ENCODE peak calls at places on chromosomes 12 and 14, in six cellular contexts. S is right cardiac atrium, X is T-cell, J is uterus, H is islet precursor cell, N is NCI-H1092. P is an unnamed sample.

GRCh38 chr12:81077329-81077685 is 572 bp upstream of the ACSS3 start:
- DNase-seq in S (peak; percentile 73), X (no peak), J (peak; percentile 49), H (peak; percentile 95), N (no peak), P (no peak)

GRCh38 chr14:90409209-90409730 is 12.4 kb downstream of the CALM1 start:
- DNase-seq in S (peak; percentile 83), X (no peak), J (peak; percentile 78), H (no peak), N (no peak), P (no peak)

GRCh38 chr14:75806247-75806876 is 145.3 kb downstream of the TTLL5 start:
- DNase-seq in S (no peak), X (no peak), J (no peak), H (no peak), N (no peak), P (no peak)

GRCh38 chr12:109717390-109718357 is 4.0 kb downstream of the FAM222A start:
- DNase-seq in S (no peak), X (no peak), J (no peak), H (peak; percentile 61), N (no peak), P (no peak)

GRCh38 chr12:53062977-53063707 is 13.3 kb downstream of the TNS2 start:
- DNase-seq in S (peak; percentile 64), X (no peak), J (peak; percentile 24), H (no peak), N (no peak), P (no peak)

GRCh38 chr12:2306012-2306411 is 253.2 kb downstream of the CACNA1C start:
- DNase-seq in S (no peak), X (no peak), J (no peak), H (peak; percentile 68), N (peak; percentile 14), P (no peak)

GRCh38 chr12:104458645-104459555 is 2.2 kb downstream of the CHST11 start:
- DNase-seq in S (peak; percentile 67), X (no peak), J (no peak), H (peak; percentile 77), N (no peak), P (no peak)

GRCh38 chr14:31387091-31387490 is 33.3 kb downstream of the HEATR5A start:
- DNase-seq in S (no peak), X (no peak), J (no peak), H (no peak), N (no peak), P (no peak)

GRCh38 chr14:66717571-66718140 is 209.7 kb downstream of the GPHN start:
- DNase-seq in S (peak; percentile 42), X (no peak), J (no peak), H (no peak), N (no peak), P (no peak)

GRCh38 chr12:42236017-42236416 is 2.0 kb downstream of the YAF2 start:
- DNase-seq in S (no peak), X (no peak), J (no peak), H (no peak), N (no peak), P (no peak)

GRCh38 chr14:50059773-50060629 is 56.4 kb downstream of the VCPKMT start:
- DNase-seq in S (no peak), X (no peak), J (no peak), H (no peak), N (peak; percentile 24), P (no peak)

GRCh38 chr14:65038966-65039365 is 52.3 kb downstream of the FNTB start:
- DNase-seq in S (no peak), X (no peak), J (no peak), H (no peak), N (no peak), P (no peak)

GRCh38 chr12:100024974-100025555 is 40.3 kb upstream of the ANKS1B start:
- DNase-seq in S (no peak), X (no peak), J (no peak), H (no peak), N (no peak), P (no peak)

GRCh38 chr14:22535916-22536315 is 53.1 kb downstream of the DAD1 start:
- DNase-seq in S (no peak), X (no peak), J (no peak), H (no peak), N (no peak), P (no peak)

GRCh38 chr14:54317396-54317795 is 79.4 kb upstream of the CDKN3 start:
- DNase-seq in S (no peak), X (no peak), J (no peak), H (no peak), N (no peak), P (no peak)

GRCh38 chr12:2719405-2719804 is 75.4 kb upstream of the FKBP4 start:
- DNase-seq in S (no peak), X (no peak), J (no peak), H (no peak), N (no peak), P (no peak)

GRCh38 chr14:29236848-29237247 is 470.3 kb downstream of the FOXG1 start:
- DNase-seq in S (no peak), X (no peak), J (no peak), H (no peak), N (no peak), P (no peak)

GRCh38 chr14:91245029-91245428 is 525 bp upstream of the GPR68 start:
- DNase-seq in S (peak; percentile 47), X (peak; percentile 71), J (no peak), H (no peak), N (no peak), P (no peak)

GRCh38 chr12:42568952-42569916 is 20.3 kb downstream of the PRICKLE1 start:
- DNase-seq in S (no peak), X (no peak), J (no peak), H (no peak), N (no peak), P (peak; percentile 56)

GRCh38 chr12:75585309-75585708 is 73.9 kb upstream of the KRR1 start:
- DNase-seq in S (no peak), X (no peak), J (no peak), H (no peak), N (no peak), P (no peak)

GRCh38 chr14:69280746-69281291 is 20.9 kb downstream of the GALNT16 start:
- DNase-seq in S (no peak), X (no peak), J (no peak), H (no peak), N (no peak), P (no peak)

GRCh38 chr12:42094277-42094676 is 50.4 kb downstream of the GXYLT1 start:
- DNase-seq in S (no peak), X (peak; percentile 2), J (no peak), H (peak; percentile 84), N (no peak), P (no peak)

GRCh38 chr12:124609041-124609984 is 41.9 kb upstream of the NCOR2 start:
- DNase-seq in S (peak; percentile 91), X (peak; percentile 88), J (peak; percentile 63), H (peak; percentile 80), N (peak; percentile 66), P (peak; percentile 83)

GRCh38 chr14:92962831-92963095 is 39.8 kb downstream of the CHGA start:
- DNase-seq in S (no peak), X (no peak), J (no peak), H (no peak), N (no peak), P (no peak)

GRCh38 chr12:77401062-77401461 is 335.7 kb upstream of the E2F7 start:
- DNase-seq in S (no peak), X (no peak), J (no peak), H (no peak), N (no peak), P (no peak)

GRCh38 chr14:95389471-95390011 is 69.8 kb upstream of the CLMN start:
- DNase-seq in S (peak; percentile 90), X (no peak), J (peak; percentile 46), H (peak; percentile 18), N (no peak), P (no peak)

GRCh38 chr14:100140452-100141132 is 18.9 kb downstream of the DEGS2 start:
- DNase-seq in S (peak; percentile 71), X (no peak), J (no peak), H (peak; percentile 80), N (no peak), P (no peak)

GRCh38 chr12:67048371-67048770 is 220.8 kb upstream of the CAND1 start:
- DNase-seq in S (no peak), X (no peak), J (no peak), H (no peak), N (no peak), P (no peak)

GRCh38 chr14:88496414-88496813 is 58.4 kb downstream of the PTPN21 start:
- DNase-seq in S (no peak), X (no peak), J (no peak), H (no peak), N (no peak), P (no peak)

GRCh38 chr14:35285168-35285990 is 6.8 kb upstream of the PSMA6 start:
- DNase-seq in S (no peak), X (no peak), J (no peak), H (no peak), N (no peak), P (no peak)

GRCh38 chr12:55922126-55922525 is 5.6 kb downstream of the PYM1 start:
- DNase-seq in S (no peak), X (no peak), J (no peak), H (no peak), N (no peak), P (no peak)

GRCh38 chr12:80441921-80442320 is 2.1 kb upstream of the PTPRQ start:
- DNase-seq in S (no peak), X (no peak), J (no peak), H (no peak), N (no peak), P (no peak)

GRCh38 chr12:92927055-92927435 is 2.0 kb downstream of the EEA1 start:
- DNase-seq in S (no peak), X (peak; percentile 16), J (no peak), H (peak; percentile 62), N (no peak), P (no peak)

GRCh38 chr14:54722791-54723432 is 156.0 kb downstream of the SAMD4A start:
- DNase-seq in S (no peak), X (no peak), J (no peak), H (no peak), N (no peak), P (peak; percentile 9)

GRCh38 chr12:52380271-52380694 is 5.2 kb downstream of the KRT84 start:
- DNase-seq in S (peak; percentile 66), X (no peak), J (no peak), H (peak; percentile 85), N (no peak), P (no peak)

GRCh38 chr12:131390408-131391100 is 320.3 kb upstream of the SFSWAP start:
- DNase-seq in S (no peak), X (no peak), J (no peak), H (peak; percentile 86), N (no peak), P (no peak)

GRCh38 chr12:95173392-95174251 is 43.6 kb downstream of the FGD6 start:
- DNase-seq in S (peak; percentile 91), X (no peak), J (peak; percentile 81), H (no peak), N (no peak), P (no peak)

GRCh38 chr12:16474801-16475200 is 127.4 kb downstream of the MGST1 start:
- DNase-seq in S (no peak), X (no peak), J (no peak), H (no peak), N (no peak), P (no peak)

GRCh38 chr14:95530461-95531170 is 4.2 kb upstream of the GLRX5 start:
- DNase-seq in S (no peak), X (no peak), J (no peak), H (peak; percentile 79), N (no peak), P (no peak)